ENCODE peak calls at places on chromosome 7, in nine cellular contexts. X is adrenal gland; Y is tibial artery; G is kidney; T is MM.1S; N is SK-N-SH; Q is CD8-positive, alpha-beta T cell; F is pancreas; B is esophagus muscularis mucosa. W is an unnamed sample.
A peak's percentile ranks its signal among the peaks of the same experiment; 100 is the strongest.

GRCh38 chr7:94444808-94445207 is 50.1 kb downstream of the COL1A2 start:
- DNase-seq in X (no peak), Y (no peak), N (no peak), Q (no peak), T (no peak), B (no peak), F (no peak), G (no peak), W (no peak)

GRCh38 chr7:139152149-139152548 is 42.6 kb upstream of the ZC3HAV1 start:
- DNase-seq in T (no peak), F (no peak), Q (no peak), B (no peak), X (no peak), Y (no peak), G (no peak), N (no peak), W (no peak)

GRCh38 chr7:104983620-104984539 is 30.1 kb upstream of the KMT2E start:
- DNase-seq in X (peak; percentile 89), Q (peak; percentile 85), F (peak; percentile 82), G (peak; percentile 97), Y (peak; percentile 94), N (peak; percentile 95), B (peak; percentile 96), T (peak; percentile 89), W (peak; percentile 93)

GRCh38 chr7:14606101-14606500 is 296.4 kb downstream of the DGKB start:
- DNase-seq in X (no peak), F (no peak), T (no peak), N (no peak), B (no peak), Y (no peak), Q (no peak), G (no peak), W (no peak)

GRCh38 chr7:37040330-37040729 is 316.0 kb upstream of the AOAH start:
- DNase-seq in X (no peak), N (no peak), Q (no peak), Y (no peak), F (no peak), T (no peak), G (no peak), B (no peak), W (no peak)

GRCh38 chr7:140230517-140230861 is 53.7 kb upstream of the KDM7A start:
- DNase-seq in Q (peak; percentile 82), B (no peak), G (peak; percentile 86), T (peak; percentile 63), N (peak; percentile 89), F (peak; percentile 17), X (no peak), Y (no peak), W (peak; percentile 45)

GRCh38 chr7:139360210-139360947 is 685 bp downstream of the LUC7L2 start:
- DNase-seq in G (peak; percentile 99), Q (peak; percentile 98), F (peak; percentile 97), B (peak; percentile 99), T (peak; percentile 98), Y (peak; percentile 99), X (peak; percentile 97), N (peak; percentile 97), W (peak; percentile 97)

GRCh38 chr7:23938937-23939552 is 229.0 kb downstream of the STK31 start:
- DNase-seq in X (no peak), Q (no peak), B (peak; percentile 66), T (peak; percentile 48), Y (no peak), F (peak; percentile 25), N (peak; percentile 51), G (no peak), W (no peak)

GRCh38 chr7:90404777-90405176 is 1.5 kb downstream of the CLDN12 start:
- DNase-seq in T (no peak), G (no peak), F (no peak), N (no peak), B (no peak), Y (no peak), X (peak; percentile 21), Q (no peak), W (no peak)

GRCh38 chr7:132298782-132299181 is 277.5 kb downstream of the PLXNA4 start:
- DNase-seq in Y (no peak), N (no peak), B (no peak), Q (no peak), F (no peak), X (no peak), T (no peak), G (no peak), W (no peak)

GRCh38 chr7:77473240-77474005 is 57.3 kb upstream of the GSAP start:
- DNase-seq in N (no peak), Q (no peak), Y (no peak), B (no peak), T (no peak), X (no peak), F (no peak), G (no peak), W (no peak)

GRCh38 chr7:117412390-117412789 is 14.9 kb downstream of the ASZ1 start:
- DNase-seq in Y (no peak), G (no peak), F (no peak), B (no peak), X (no peak), N (no peak), T (no peak), Q (no peak), W (no peak)

GRCh38 chr7:767941-768729 is 41.1 kb upstream of the PRKAR1B start:
- DNase-seq in T (no peak), Y (no peak), B (no peak), G (peak; percentile 98), F (peak; percentile 44), N (peak; percentile 98), X (peak; percentile 81), Q (peak; percentile 36), W (no peak)

GRCh38 chr7:151804756-151805503 is 72.0 kb downstream of the PRKAG2 start:
- DNase-seq in B (no peak), N (no peak), F (no peak), G (peak; percentile 52), Y (no peak), T (no peak), Q (no peak), X (no peak), W (no peak)

GRCh38 chr7:47720141-47720906 is 138.4 kb upstream of the TNS3 start:
- DNase-seq in X (no peak), F (peak; percentile 43), G (peak; percentile 80), N (peak; percentile 59), T (peak; percentile 63), B (peak; percentile 92), Q (no peak), Y (no peak), W (peak; percentile 81)

GRCh38 chr7:143096146-143096545 is 35.7 kb upstream of the PIP start:
- DNase-seq in Y (no peak), G (no peak), F (no peak), X (no peak), N (no peak), B (no peak), T (no peak), Q (no peak), W (no peak)

DNA sequence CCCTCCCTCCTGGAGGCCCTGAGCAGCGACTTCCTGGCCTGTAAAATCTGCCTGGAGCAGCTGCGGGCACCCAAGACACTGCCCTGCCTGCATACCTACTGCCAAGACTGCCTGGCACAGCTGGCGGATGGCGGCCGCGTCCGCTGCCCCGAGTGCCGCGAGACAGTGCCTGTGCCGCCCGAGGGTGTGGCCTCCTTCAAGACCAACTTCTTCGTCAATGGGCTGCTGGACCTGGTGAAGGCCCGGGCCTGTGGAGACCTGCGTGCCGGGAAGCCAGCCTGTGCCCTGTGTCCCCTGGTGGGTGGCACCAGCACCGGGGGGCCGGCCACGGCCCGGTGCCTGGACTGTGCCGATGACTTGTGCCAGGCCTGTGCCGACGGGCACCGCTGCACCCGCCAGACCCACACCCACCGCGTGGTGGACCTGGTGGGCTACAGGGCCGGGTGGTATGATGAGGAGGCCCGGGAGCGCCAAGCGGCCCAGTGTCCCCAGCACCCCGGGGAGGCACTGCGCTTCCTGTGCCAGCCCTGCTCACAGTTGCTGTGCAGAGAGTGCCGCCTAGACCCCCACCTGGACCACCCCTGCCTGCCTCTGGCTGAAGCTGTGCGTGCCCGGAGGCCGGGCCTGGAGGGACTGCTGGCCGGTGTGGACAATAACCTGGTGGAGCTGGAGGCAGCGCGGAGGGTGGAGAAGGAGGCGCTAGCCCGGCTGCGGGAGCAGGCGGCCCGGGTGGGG is 2.2 kb downstream of the TRIM56 start:
- DNase-seq in N (no peak), G (no peak), B (no peak), Q (no peak), T (no peak), F (no peak), Y (no peak), X (no peak), W (no peak)
- H3K27ac ChIP-seq in N (no peak overlapping the region), G (no peak overlapping the region), B (no peak overlapping the region), Q (no peak overlapping the region), T (no peak overlapping the region), F (no peak overlapping the region), Y (no peak overlapping the region), X (no peak overlapping the region), W (no peak overlapping the region)

GRCh38 chr7:22256702-22257101 is 100.3 kb downstream of the RAPGEF5 start:
- DNase-seq in Q (no peak), T (no peak), Y (no peak), G (no peak), B (no peak), N (no peak), X (no peak), F (no peak), W (no peak)
- TF ChIP-seq CTCF in Q (no peak), T (no peak), Y (peak; percentile 48), G (peak; percentile 10), B (no peak), N (peak; percentile 15), X (no peak), F (no peak), W (peak; percentile 11)

DNA sequence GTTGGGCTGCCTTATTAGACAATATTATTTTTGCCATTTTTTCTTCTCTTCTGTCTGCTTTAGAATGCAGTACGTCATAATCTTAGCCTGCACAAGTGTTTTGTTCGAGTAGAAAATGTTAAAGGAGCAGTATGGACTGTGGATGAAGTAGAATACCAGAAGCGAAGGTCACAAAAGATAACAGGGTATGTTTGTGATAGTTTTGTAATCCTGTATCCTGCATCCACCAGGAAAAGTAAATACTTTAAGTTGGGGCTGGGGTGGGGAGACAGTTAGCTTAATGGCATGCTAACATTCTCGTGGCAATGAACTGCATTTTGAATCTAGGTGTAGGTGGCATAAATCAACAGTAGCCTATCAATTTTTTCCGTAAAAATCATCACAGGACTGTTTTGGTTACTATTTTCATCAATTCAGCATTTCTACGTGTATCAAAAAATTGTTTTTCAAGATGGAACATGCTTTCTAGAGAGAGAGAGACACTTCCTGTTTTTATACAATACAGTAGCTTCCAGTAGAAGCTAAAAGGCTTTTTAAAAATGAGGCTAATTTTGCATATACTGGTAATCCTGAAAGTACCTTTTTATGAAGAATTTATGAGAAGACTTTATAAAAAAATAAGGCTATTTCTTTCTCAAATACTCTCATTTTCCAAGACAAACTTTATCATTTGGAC is 247.5 kb downstream of the FOXP2 start:
- DNase-seq in Y (no peak), X (no peak), F (no peak), B (no peak), T (no peak), Q (no peak), G (no peak), N (no peak), W (no peak)
- H3K27ac ChIP-seq in Y (no peak overlapping the region), X (no peak overlapping the region), F (no peak overlapping the region), B (no peak overlapping the region), T (no peak overlapping the region), Q (no peak overlapping the region), G (no peak overlapping the region), N (no peak overlapping the region), W (no peak overlapping the region)

DNA sequence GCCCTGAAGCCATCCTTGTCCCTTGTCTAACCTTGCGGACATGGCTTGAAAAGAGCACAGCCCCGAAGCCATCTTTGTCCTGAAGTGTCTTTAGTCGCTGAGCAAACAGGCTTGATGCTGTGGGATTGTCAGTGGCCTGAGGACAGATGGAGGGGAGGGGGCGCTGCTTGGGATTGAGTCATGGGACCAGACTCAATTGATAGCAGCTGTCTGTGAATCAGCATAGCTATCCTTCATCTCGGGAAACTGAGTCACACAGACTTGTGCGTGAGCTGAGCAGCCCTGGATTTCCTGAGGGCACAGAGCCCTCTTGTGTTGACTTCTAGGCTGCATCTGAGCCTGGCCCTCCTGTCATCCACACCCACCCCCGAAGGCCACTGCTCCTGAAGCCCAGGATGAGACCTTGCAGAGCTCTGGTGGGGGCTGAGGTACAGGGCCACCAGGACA is 14.4 kb downstream of the MYO1G start:
- DNase-seq in Q (no peak), F (no peak), X (no peak), T (no peak), G (no peak), N (peak; percentile 71), B (no peak), Y (no peak), W (no peak)
- TF ChIP-seq CTCF in Q (no peak), F (no peak), X (no peak), T (peak; percentile 21), G (no peak), N (peak; percentile 57), B (no peak), Y (no peak), W (no peak)